ENCODE peak calls at places on chromosomes 16 and 17, in seven cellular contexts. F is IMR-90, I is breast epithelium, N is lung, G is epithelial cell of proximal tubule, Q is fibroblast of lung, R is PC-9. Y is an unnamed sample.

GRCh38 chr16:57889111-57889510 is 81.8 kb downstream of the CNGB1 start:
- DNase-seq in F (no peak), I (no peak), N (no peak), G (no peak), Q (no peak), R (no peak), Y (no peak)

GRCh38 chr16:86494565-86495356 is 15.6 kb upstream of the FOXF1 start:
- DNase-seq in F (no peak), I (no peak), N (no peak), G (no peak), Q (no peak), R (no peak), Y (no peak)

GRCh38 chr16:79933586-79933985 is 333.0 kb upstream of the MAF start:
- DNase-seq in F (no peak), I (no peak), N (no peak), G (no peak), Q (no peak), R (no peak), Y (no peak)

GRCh38 chr17:8159459-8160223 is 3.1 kb downstream of the VAMP2 start:
- DNase-seq in F (no peak), I (no peak), N (no peak), G (no peak), Q (no peak), R (no peak), Y (no peak)

GRCh38 chr17:46931596-46931995 is 8.6 kb downstream of the GOSR2 start:
- DNase-seq in F (no peak), I (no peak), N (no peak), G (no peak), Q (no peak), R (no peak), Y (no peak)

GRCh38 chr17:65975878-65976277 is 216.1 kb downstream of the CEP112 start:
- DNase-seq in F (no peak), I (no peak), N (peak; percentile 45), G (no peak), Q (no peak), R (no peak), Y (no peak)

GRCh38 chr17:76270770-76271668 is 5.9 kb downstream of the UBALD2 start:
- DNase-seq in F (no peak), I (no peak), N (no peak), G (no peak), Q (no peak), R (no peak), Y (no peak)

GRCh38 chr17:77640916-77641605 is 317.4 kb upstream of the TNRC6C start:
- DNase-seq in F (no peak), I (no peak), N (no peak), G (no peak), Q (no peak), R (no peak), Y (no peak)

GRCh38 chr17:73291260-73291801 is 20.5 kb downstream of the CDC42EP4 start:
- DNase-seq in F (peak; percentile 86), I (no peak), N (peak; percentile 80), G (no peak), Q (peak; percentile 95), R (peak; percentile 94), Y (peak; percentile 85)

DNA sequence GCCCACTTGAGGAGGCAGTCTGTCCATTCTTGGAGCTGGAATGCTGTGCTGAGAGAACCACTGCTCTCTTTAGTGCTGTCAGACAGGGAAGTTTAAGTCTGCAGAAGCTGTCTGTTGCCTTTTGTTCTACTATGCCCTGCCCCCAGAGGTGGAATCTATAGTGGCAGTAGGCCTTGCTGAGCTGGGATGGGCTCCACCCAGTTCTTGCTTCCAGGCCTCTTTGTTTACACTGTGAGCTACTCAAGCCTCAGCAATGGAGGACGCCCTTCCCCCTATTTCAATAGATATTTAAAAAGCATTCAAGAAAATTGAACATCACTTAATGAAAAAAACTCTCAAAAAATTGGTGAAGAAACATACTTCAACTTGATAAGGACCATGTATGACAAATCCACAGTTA is 313.5 kb downstream of the PHKB start:
- DNase-seq in F (peak; percentile 52), I (no peak), N (no peak), G (no peak), Q (peak; percentile 61), R (peak; percentile 69), Y (no peak)
- TF ChIP-seq CTCF in F (peak; percentile 9), I (no peak), N (no peak), G (no peak), Q (no peak), R (peak; percentile 43), Y (no peak)

GRCh38 chr16:12336158-12336557 is 359.6 kb downstream of the SNX29 start:
- DNase-seq in F (no peak), I (no peak), N (no peak), G (no peak), Q (no peak), R (no peak), Y (no peak)
- TF ChIP-seq CTCF in F (no peak), I (no peak), N (no peak), G (no peak), Q (no peak), R (no peak), Y (no peak)

DNA sequence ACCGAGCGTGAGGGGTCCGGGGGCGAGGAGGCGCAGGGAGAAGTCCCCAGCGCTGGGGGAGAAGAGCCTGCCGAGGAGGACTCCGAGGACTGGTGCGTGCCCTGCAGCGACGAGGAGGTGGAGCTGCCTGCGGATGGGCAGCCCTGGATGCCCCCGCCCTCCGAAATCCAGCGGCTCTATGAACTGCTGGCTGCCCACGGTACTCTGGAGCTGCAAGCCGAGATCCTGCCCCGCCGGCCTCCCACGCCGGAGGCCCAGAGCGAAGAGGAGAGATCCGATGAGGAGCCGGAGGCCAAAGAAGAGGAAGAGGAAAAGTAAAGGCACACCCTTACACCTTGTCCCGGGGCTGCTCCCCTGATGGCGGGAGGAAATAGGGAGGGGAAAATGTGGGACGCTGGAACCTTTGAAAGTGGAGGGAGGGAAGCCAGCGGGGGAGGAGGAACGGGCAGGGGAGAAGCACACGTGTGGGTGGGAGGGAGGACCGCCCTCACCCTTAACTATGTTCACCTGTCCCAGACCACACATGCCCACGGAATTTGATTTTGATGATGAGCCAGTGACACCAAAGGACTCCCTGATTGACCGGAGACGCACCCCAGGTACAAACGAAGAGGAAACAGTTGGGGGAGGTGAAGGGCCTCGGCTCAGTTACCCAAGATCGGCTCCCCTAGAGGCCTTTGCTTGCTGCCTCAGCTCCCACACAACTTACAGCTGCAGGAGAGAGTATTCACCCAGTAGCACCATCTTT is 916 bp downstream of the PAGR1 start:
- DNase-seq in F (peak; percentile 60), I (no peak), N (no peak), G (no peak), Q (peak; percentile 53), R (peak; percentile 62), Y (no peak)
- TF ChIP-seq CTCF in F (no peak), I (no peak), N (no peak), G (peak; percentile 19), Q (no peak), R (no peak), Y (no peak)

GRCh38 chr16:46627746-46628145 is 6.6 kb upstream of the SHCBP1 start:
- DNase-seq in F (peak; percentile 25), I (no peak), N (no peak), G (no peak), Q (no peak), R (peak; percentile 35), Y (no peak)
- TF ChIP-seq CTCF in F (no peak), I (no peak), N (no peak), G (no peak), Q (no peak), R (no peak), Y (no peak)

GRCh38 chr16:14364386-14365199 is 265.5 kb downstream of the PARN start:
- DNase-seq in F (peak; percentile 89), I (no peak), N (peak; percentile 54), G (peak; percentile 78), Q (peak; percentile 48), R (peak; percentile 99), Y (no peak)
- TF ChIP-seq CTCF in F (no peak), I (no peak), N (no peak), G (no peak), Q (no peak), R (no peak), Y (no peak)

GRCh38 chr16:62715701-62716100 is 679.5 kb upstream of the CDH8 start:
- DNase-seq in F (no peak), I (no peak), N (no peak), G (no peak), Q (no peak), R (no peak), Y (no peak)

GRCh38 chr16:62709856-62710255 is 673.6 kb upstream of the CDH8 start:
- DNase-seq in F (no peak), I (no peak), N (no peak), G (no peak), Q (no peak), R (no peak), Y (no peak)

GRCh38 chr16:62711797-62712196 is 675.6 kb upstream of the CDH8 start:
- DNase-seq in F (no peak), I (no peak), N (no peak), G (no peak), Q (no peak), R (no peak), Y (no peak)
- TF ChIP-seq CTCF in F (no peak), I (no peak), N (no peak), G (no peak), Q (no peak), R (no peak), Y (no peak)

GRCh38 chr17:28744104-28744801 is 442 bp downstream of the TRAF4 start:
- DNase-seq in F (peak; percentile 41), I (peak; percentile 50), N (peak; percentile 50), G (no peak), Q (peak; percentile 65), R (peak; percentile 35), Y (no peak)

GRCh38 chr17:28745777-28746473 is 2.1 kb downstream of the TRAF4 start:
- DNase-seq in F (no peak), I (peak; percentile 92), N (peak; percentile 55), G (no peak), Q (no peak), R (peak; percentile 94), Y (no peak)

GRCh38 chr17:28746611-28747045 is 2.8 kb downstream of the TRAF4 start:
- DNase-seq in F (no peak), I (no peak), N (peak; percentile 82), G (no peak), Q (no peak), R (peak; percentile 95), Y (no peak)

GRCh38 chr17:28744802-28745051 is 916 bp downstream of the TRAF4 start:
- DNase-seq in F (no peak), I (no peak), N (no peak), G (no peak), Q (no peak), R (no peak), Y (no peak)

DNA sequence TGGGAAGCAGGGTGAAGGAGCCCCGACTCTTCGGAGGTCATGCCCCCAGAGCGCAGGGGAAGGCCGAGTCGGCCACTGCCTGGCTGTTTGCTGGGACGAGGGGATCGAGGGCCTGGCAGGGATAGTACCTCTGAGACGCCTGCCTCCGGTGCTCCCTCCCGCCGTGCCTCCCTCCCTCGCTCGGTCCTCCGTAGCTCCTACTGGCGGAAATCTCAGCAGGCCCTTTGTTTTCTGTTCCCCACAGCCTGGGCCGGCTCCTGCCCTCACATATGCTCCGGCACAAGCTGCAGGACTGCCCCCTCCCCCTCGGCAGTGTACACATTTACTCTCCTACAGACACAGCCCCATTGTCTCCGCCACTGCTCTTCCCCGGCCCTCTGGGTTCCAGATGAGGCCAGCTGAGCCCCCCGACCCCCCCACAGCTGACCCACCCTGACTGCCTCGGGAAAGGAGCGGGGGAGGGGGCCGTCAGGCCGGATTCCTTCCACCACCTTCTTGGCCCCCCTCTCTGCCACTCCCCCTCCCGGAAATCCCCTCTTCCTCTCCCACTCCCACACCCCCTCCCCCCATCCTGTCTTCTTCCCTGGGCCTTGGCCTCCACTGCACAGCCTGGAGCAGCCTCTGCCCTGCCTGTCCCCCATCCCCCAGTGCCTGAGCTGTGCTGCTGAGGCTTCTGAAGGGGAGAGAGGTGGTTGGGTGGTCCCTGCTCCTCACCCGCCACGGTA is 1.4 kb downstream of the TRAF4 start:
- DNase-seq in F (peak; percentile 47), I (peak; percentile 78), N (no peak), G (no peak), Q (peak; percentile 51), R (no peak), Y (no peak)
- TF ChIP-seq CTCF in F (no peak), I (no peak), N (no peak), G (no peak), Q (no peak), R (no peak), Y (no peak)

Y was measured in CD14-positive monocyte.